ENCODE peak calls at places on chromosomes 7 and 10, in six cellular contexts. G is Caki2; Y is esophagus squamous epithelium; I is stimulated activated CD8-positive, alpha-beta memory T cell treated with anti-CD3 and anti-CD28 coated beads, Interleukin-15, amount 100 ng/mL, for 24 hours; O is D341Med; W is fibroblast of lung. M is an unnamed sample.

GRCh38 chr7:94417921-94418320 is 23.2 kb downstream of the COL1A2 start:
- DNase-seq in W (no peak), G (no peak), Y (no peak), I (no peak), O (peak; percentile 66), M (peak; percentile 97)

GRCh38 chr10:105063796-105064195 is 422.7 kb downstream of the SORCS3 start:
- DNase-seq in O (peak; percentile 32), I (no peak), W (peak; percentile 53), G (peak; percentile 24), Y (no peak), M (peak; percentile 73)

GRCh38 chr7:122219253-122219865 is 75.3 kb upstream of the AASS start:
- DNase-seq in W (no peak), G (peak; percentile 2), Y (no peak), I (no peak), O (no peak), M (peak; percentile 44)

GRCh38 chr7:18558503-18558902 is 63.0 kb downstream of the HDAC9 start:
- DNase-seq in I (no peak), W (peak; percentile 71), Y (no peak), O (no peak), G (no peak), M (no peak)

GRCh38 chr10:89165923-89166322 is 41.2 kb downstream of the CH25H start:
- DNase-seq in O (no peak), Y (no peak), I (no peak), G (no peak), W (peak; percentile 69), M (no peak)

GRCh38 chr10:52729259-52730104 is 43.1 kb downstream of the MBL2 start:
- DNase-seq in W (peak; percentile 25), I (no peak), Y (no peak), G (peak; percentile 27), O (no peak), M (peak; percentile 41)

GRCh38 chr10:15045380-15045779 is 1.6 kb downstream of the OLAH start:
- DNase-seq in W (no peak), G (peak; percentile 22), O (no peak), I (no peak), Y (no peak), M (no peak)

GRCh38 chr7:92749327-92749730 is 87.0 kb downstream of the CDK6 start:
- DNase-seq in I (no peak), O (no peak), Y (no peak), G (no peak), W (no peak), M (no peak)

GRCh38 chr7:77631820-77632219 is 64.4 kb upstream of the RSBN1L start:
- DNase-seq in Y (no peak), O (no peak), I (no peak), G (no peak), W (no peak), M (no peak)

M was measured in NCI-H82.